ENCODE peak calls at places on chromosomes 11 and 22, in seven cellular contexts. X, L, W, Q, C, G and I are unnamed samples.

GRCh38 chr11:32108576-32108975 is 17.7 kb downstream of the RCN1 start:
- DNase-seq in X (no peak), L (no peak), W (no peak), Q (no peak), C (no peak), G (no peak), I (no peak)

GRCh38 chr22:50599816-50600454 is 658 bp upstream of the MAPK8IP2 start:
- DNase-seq in X (no peak), L (no peak), W (peak; percentile 82), Q (peak; percentile 9), C (peak; percentile 92), G (peak; percentile 70), I (no peak)

GRCh38 chr11:48341466-48341865 is 16.7 kb downstream of the OR4C3 start:
- DNase-seq in X (no peak), L (no peak), W (no peak), Q (no peak), C (no peak), G (no peak), I (no peak)

GRCh38 chr11:107446822-107447431 is 10.7 kb downstream of the CWF19L2 start:
- DNase-seq in X (no peak), L (no peak), W (no peak), Q (no peak), C (no peak), G (no peak), I (no peak)

GRCh38 chr11:36109499-36109849 is 165.6 kb downstream of the LDLRAD3 start:
- DNase-seq in X (no peak), L (no peak), W (no peak), Q (no peak), C (no peak), G (no peak), I (no peak)

GRCh38 chr11:75100314-75100713 is 3.6 kb upstream of the OR2AT4 start:
- DNase-seq in X (peak; percentile 78), L (no peak), W (peak; percentile 68), Q (no peak), C (no peak), G (no peak), I (no peak)

GRCh38 chr11:12200359-12201015 is 90.1 kb downstream of the MICAL2 start:
- DNase-seq in X (no peak), L (no peak), W (no peak), Q (no peak), C (no peak), G (peak; percentile 42), I (no peak)

GRCh38 chr11:34792814-34793241 is 123.4 kb downstream of the APIP start:
- DNase-seq in X (no peak), L (no peak), W (no peak), Q (peak; percentile 12), C (no peak), G (no peak), I (no peak)

GRCh38 chr11:35798423-35798822 is 135.8 kb downstream of the TRIM44 start:
- DNase-seq in X (no peak), L (no peak), W (no peak), Q (no peak), C (no peak), G (no peak), I (no peak)

GRCh38 chr22:38230108-38230825 is 28.5 kb downstream of the MAFF start:
- DNase-seq in X (no peak), L (no peak), W (peak; percentile 17), Q (peak; percentile 20), C (no peak), G (no peak), I (no peak)

GRCh38 chr11:64489831-64490441 is 101.1 kb upstream of the SLC22A12 start:
- DNase-seq in X (no peak), L (peak; percentile 29), W (peak; percentile 80), Q (peak; percentile 7), C (peak; percentile 90), G (peak; percentile 84), I (no peak)

GRCh38 chr11:60957188-60957587 is 5.2 kb upstream of the SLC15A3 start:
- DNase-seq in X (no peak), L (no peak), W (no peak), Q (no peak), C (no peak), G (no peak), I (no peak)

GRCh38 chr11:78857688-78858087 is 283.0 kb upstream of the NARS2 start:
- DNase-seq in X (no peak), L (no peak), W (no peak), Q (no peak), C (no peak), G (peak; percentile 59), I (no peak)

GRCh38 chr11:18748766-18749375 is 22.9 kb upstream of the IGSF22 start:
- DNase-seq in X (no peak), L (no peak), W (no peak), Q (no peak), C (no peak), G (no peak), I (no peak)
- TF ChIP-seq SIN3A in X (no peak), L (no peak), W (no peak), Q (no peak), C (no peak), G (no peak), I (no peak)

DNA sequence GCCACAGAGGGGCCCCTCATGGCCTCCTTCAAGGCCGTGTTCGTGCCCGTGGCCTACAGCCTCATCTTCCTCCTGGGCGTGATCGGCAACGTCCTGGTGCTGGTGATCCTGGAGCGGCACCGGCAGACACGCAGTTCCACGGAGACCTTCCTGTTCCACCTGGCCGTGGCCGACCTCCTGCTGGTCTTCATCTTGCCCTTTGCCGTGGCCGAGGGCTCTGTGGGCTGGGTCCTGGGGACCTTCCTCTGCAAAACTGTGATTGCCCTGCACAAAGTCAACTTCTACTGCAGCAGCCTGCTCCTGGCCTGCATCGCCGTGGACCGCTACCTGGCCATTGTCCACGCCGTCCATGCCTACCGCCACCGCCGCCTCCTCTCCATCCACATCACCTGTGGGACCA is 10.0 kb downstream of the CXCR5 start:
- DNase-seq in X (no peak), L (no peak), W (no peak), Q (no peak), C (no peak), G (no peak), I (no peak)
- H3K4me1 ChIP-seq in X (peaks cover 44% of the 10 kb centered on the region), L (peaks cover 17% of the 10 kb centered on the region), W (peaks cover 31% of the 10 kb centered on the region), Q (peaks cover 8% of the 10 kb centered on the region), C (peaks cover 34% of the 10 kb centered on the region), G (no peaks in the 10 kb centered on the region), I (peaks cover 37% of the 10 kb centered on the region)

DNA sequence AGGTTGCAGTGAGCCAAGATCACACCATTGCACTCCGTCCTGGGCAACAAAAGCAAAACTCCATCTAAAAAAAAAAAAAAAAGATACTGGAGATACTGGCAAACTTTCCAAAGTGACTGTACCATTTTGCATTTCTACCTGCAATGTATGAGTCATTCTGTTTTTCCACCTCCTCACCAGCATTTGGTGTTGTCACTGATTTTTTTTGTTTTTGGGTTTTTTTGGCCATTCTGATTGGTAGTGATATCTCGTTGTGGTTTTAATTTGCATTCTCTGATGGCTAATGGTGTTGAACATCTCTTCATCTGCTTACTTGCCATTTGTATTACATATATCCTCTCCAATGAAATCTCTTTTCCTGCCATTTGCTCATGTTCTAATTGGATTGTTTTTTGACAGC is 12.0 kb upstream of the RBX1 start:
- DNase-seq in X (no peak), L (no peak), W (no peak), Q (no peak), C (no peak), G (no peak), I (no peak)
- TF ChIP-seq SIN3A in X (no peak), L (no peak), W (no peak), Q (no peak), C (no peak), G (no peak), I (no peak)

GRCh38 chr11:87035976-87036583 is 1.7 kb upstream of the TMEM135 start:
- DNase-seq in X (no peak), L (no peak), W (peak; percentile 47), Q (no peak), C (no peak), G (no peak), I (no peak)
- H3K4me1 ChIP-seq in X (no peaks in the 10 kb centered on the region), L (peaks cover 30% of the 10 kb centered on the region), W (peaks cover 10% of the 10 kb centered on the region), Q (peaks cover 50% of the 10 kb centered on the region), C (peaks cover 3% of the 10 kb centered on the region), G (peaks cover 13% of the 10 kb centered on the region), I (peaks cover 36% of the 10 kb centered on the region)

GRCh38 chr22:46735747-46736608 is 2.1 kb downstream of the CERK start:
- DNase-seq in X (no peak), L (no peak), W (no peak), Q (no peak), C (no peak), G (peak; percentile 63), I (no peak)

GRCh38 chr22:46736705-46737104 is 1.3 kb downstream of the CERK start:
- DNase-seq in X (no peak), L (no peak), W (no peak), Q (no peak), C (no peak), G (no peak), I (no peak)

GRCh38 chr22:46737105-46737975 is 712 bp downstream of the CERK start:
- DNase-seq in X (no peak), L (no peak), W (peak; percentile 54), Q (no peak), C (peak; percentile 66), G (no peak), I (no peak)

GRCh38 chr22:46732513-46732912 is 5.5 kb downstream of the CERK start:
- DNase-seq in X (no peak), L (no peak), W (no peak), Q (no peak), C (no peak), G (no peak), I (no peak)

GRCh38 chr22:46734830-46735453 is 3.1 kb downstream of the CERK start:
- DNase-seq in X (peak; percentile 56), L (no peak), W (no peak), Q (no peak), C (no peak), G (no peak), I (no peak)
- TF ChIP-seq SIN3A in X (peak; percentile 46), L (no peak), W (no peak), Q (no peak), C (no peak), G (no peak), I (no peak)

GRCh38 chr22:30188911-30189310 is 57.6 kb downstream of the LIF start:
- DNase-seq in X (no peak), L (no peak), W (no peak), Q (peak; percentile 57), C (no peak), G (no peak), I (no peak)

GRCh38 chr22:30192427-30192826 is 54.1 kb downstream of the LIF start:
- DNase-seq in X (no peak), L (no peak), W (no peak), Q (no peak), C (no peak), G (no peak), I (no peak)

GRCh38 chr22:30193031-30193794 is 53.3 kb downstream of the LIF start:
- DNase-seq in X (no peak), L (no peak), W (no peak), Q (no peak), C (no peak), G (no peak), I (no peak)

GRCh38 chr22:30190619-30191018 is 55.9 kb downstream of the LIF start:
- DNase-seq in X (no peak), L (no peak), W (no peak), Q (no peak), C (no peak), G (no peak), I (no peak)

GRCh38 chr22:30191049-30191701 is 55.4 kb downstream of the LIF start:
- DNase-seq in X (no peak), L (no peak), W (no peak), Q (peak; percentile 71), C (no peak), G (no peak), I (no peak)
- H3K4me1 ChIP-seq in X (peaks cover 6% of the 10 kb centered on the region), L (peaks cover 38% of the 10 kb centered on the region), W (no peaks in the 10 kb centered on the region), Q (peaks cover 100% of the 10 kb centered on the region), C (peaks cover under 1% of the 10 kb centered on the region), G (peaks cover 2% of the 10 kb centered on the region), I (peaks cover 10% of the 10 kb centered on the region)